ENCODE peak calls at places on chromosomes 2 and 18, in ten cellular contexts. W is Peyer's patch, S is breast epithelium, C is Caco-2, H is H7, T is thyroid gland, Q is IMR-90, Y is colonic mucosa, K is upper lobe of right lung, A is cardiac muscle cell. J is an unnamed sample.

GRCh38 chr2:45170191-45170975 is 161.1 kb upstream of the SIX2 start:
- DNase-seq in Q (no peak), T (no peak), H (peak; percentile 84), K (no peak), W (no peak), Y (no peak), S (no peak), C (no peak), A (peak; percentile 34), J (peak; percentile 78)

GRCh38 chr2:240156435-240157146 is 16.1 kb upstream of the OTOS start:
- DNase-seq in C (no peak), T (no peak), A (no peak), W (no peak), S (no peak), Y (no peak), Q (no peak), K (peak; percentile 40), H (peak; percentile 50), J (peak; percentile 20)

GRCh38 chr2:18473241-18473841 is 87.1 kb downstream of the RDH14 start:
- DNase-seq in W (no peak), A (no peak), S (no peak), T (no peak), Y (no peak), Q (peak; percentile 96), H (no peak), C (no peak), K (no peak), J (no peak)

GRCh38 chr2:169867579-169867978 is 40.3 kb downstream of the UBR3 start:
- DNase-seq in S (no peak), Y (no peak), A (no peak), K (no peak), H (no peak), W (no peak), C (no peak), T (no peak), Q (no peak), J (no peak)

GRCh38 chr18:34493099-34493544 is 217.0 kb upstream of the DTNA start:
- DNase-seq in Y (peak; percentile 43), T (peak; percentile 93), W (no peak), K (peak; percentile 84), C (peak; percentile 42), H (peak; percentile 73), S (peak; percentile 75), A (peak; percentile 61), Q (peak; percentile 58), J (peak; percentile 90)

GRCh38 chr18:45365835-45366234 is 249.4 kb upstream of the SLC14A2 start:
- DNase-seq in Q (no peak), K (no peak), W (no peak), Y (no peak), T (no peak), S (no peak), H (no peak), A (no peak), C (no peak), J (no peak)

GRCh38 chr18:45373286-45373880 is 241.9 kb upstream of the SLC14A2 start:
- DNase-seq in Y (no peak), T (no peak), C (no peak), A (no peak), W (no peak), K (no peak), Q (no peak), S (no peak), H (no peak), J (no peak)

GRCh38 chr18:2036136-2036535 is 535.2 kb downstream of the METTL4 start:
- DNase-seq in W (no peak), Q (no peak), H (no peak), A (no peak), S (no peak), C (no peak), Y (no peak), K (no peak), T (no peak), J (no peak)

GRCh38 chr2:100483892-100484291 is 13.6 kb downstream of the NMS start:
- DNase-seq in S (no peak), K (no peak), T (no peak), W (no peak), C (no peak), H (no peak), A (no peak), Q (no peak), Y (no peak), J (no peak)

GRCh38 chr2:16275131-16275530 is 334.8 kb downstream of the MYCN start:
- DNase-seq in C (no peak), S (no peak), Y (no peak), Q (no peak), A (no peak), T (no peak), H (no peak), K (no peak), W (no peak), J (no peak)

GRCh38 chr2:239278941-239279365 is 121.9 kb downstream of the HDAC4 start:
- DNase-seq in A (no peak), C (no peak), W (no peak), S (no peak), K (peak; percentile 55), H (peak; percentile 27), Y (peak; percentile 15), T (no peak), Q (no peak), J (peak; percentile 41)

GRCh38 chr18:2978626-2979025 is 34.3 kb downstream of the LPIN2 start:
- DNase-seq in A (no peak), C (no peak), W (no peak), T (no peak), S (no peak), Q (peak; percentile 91), Y (no peak), H (no peak), K (no peak), J (no peak)

GRCh38 chr2:235570966-235571692 is 77.3 kb downstream of the AGAP1 start:
- DNase-seq in H (no peak), W (no peak), T (peak; percentile 23), A (no peak), Q (no peak), K (no peak), C (no peak), Y (no peak), S (no peak), J (no peak)

GRCh38 chr2:14550658-14551057 is 81.9 kb upstream of the LRATD1 start:
- DNase-seq in A (no peak), H (no peak), C (no peak), W (no peak), Y (no peak), Q (no peak), K (no peak), S (no peak), T (no peak), J (no peak)

GRCh38 chr2:170202437-170202836 is 24.5 kb downstream of the MYO3B start:
- DNase-seq in S (no peak), A (no peak), Y (no peak), H (no peak), T (no peak), Q (no peak), K (no peak), W (no peak), C (no peak), J (no peak)

GRCh38 chr2:222025891-222026271 is 272.9 kb downstream of the PAX3 start:
- DNase-seq in A (no peak), Y (no peak), S (no peak), Q (no peak), H (peak; percentile 51), K (no peak), C (no peak), T (no peak), W (no peak), J (no peak)

GRCh38 chr2:127625146-127625943 is 20.6 kb upstream of the GPR17 start:
- DNase-seq in H (peak; percentile 57), Q (no peak), A (no peak), W (no peak), T (no peak), K (peak; percentile 62), C (no peak), S (no peak), Y (no peak), J (peak; percentile 1)

GRCh38 chr2:227671170-227671887 is 4.7 kb downstream of the SCYGR5 start:
- DNase-seq in Q (no peak), H (no peak), W (no peak), A (no peak), Y (no peak), S (no peak), K (no peak), C (no peak), T (no peak), J (no peak)

DNA sequence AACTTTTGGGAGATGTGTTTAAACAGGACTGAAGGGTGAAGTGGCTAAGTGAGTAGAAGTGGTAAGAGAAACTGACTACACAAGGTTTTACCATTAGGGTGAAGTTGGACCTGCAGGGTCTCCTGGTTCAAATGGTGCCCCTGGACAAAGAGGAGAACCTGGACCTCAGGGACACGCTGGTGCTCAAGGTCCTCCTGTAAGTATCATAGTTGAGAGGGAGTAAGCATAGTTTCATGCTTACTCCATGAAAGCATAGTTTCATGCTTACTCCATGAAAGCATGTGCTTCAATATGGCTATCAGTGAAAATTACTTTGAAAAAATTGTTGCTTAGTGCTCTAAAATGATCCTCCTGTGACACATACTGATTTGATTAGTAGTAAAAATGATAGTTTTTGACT is 19.1 kb downstream of the COL3A1 start:
- DNase-seq in C (no peak), W (no peak), A (no peak), Q (no peak), H (no peak), Y (no peak), S (no peak), K (no peak), T (no peak), J (no peak)
- H3K36me3 ChIP-seq in C (no peaks in the 10 kb centered on the region), W (no peaks in the 10 kb centered on the region), A (no peaks in the 10 kb centered on the region), Q (peaks cover 88% of the 10 kb centered on the region), H (no peaks in the 10 kb centered on the region), Y (no peaks in the 10 kb centered on the region), S (no peaks in the 10 kb centered on the region), K (peaks cover 51% of the 10 kb centered on the region), T (no peaks in the 10 kb centered on the region), J (no peaks in the 10 kb centered on the region)

DNA sequence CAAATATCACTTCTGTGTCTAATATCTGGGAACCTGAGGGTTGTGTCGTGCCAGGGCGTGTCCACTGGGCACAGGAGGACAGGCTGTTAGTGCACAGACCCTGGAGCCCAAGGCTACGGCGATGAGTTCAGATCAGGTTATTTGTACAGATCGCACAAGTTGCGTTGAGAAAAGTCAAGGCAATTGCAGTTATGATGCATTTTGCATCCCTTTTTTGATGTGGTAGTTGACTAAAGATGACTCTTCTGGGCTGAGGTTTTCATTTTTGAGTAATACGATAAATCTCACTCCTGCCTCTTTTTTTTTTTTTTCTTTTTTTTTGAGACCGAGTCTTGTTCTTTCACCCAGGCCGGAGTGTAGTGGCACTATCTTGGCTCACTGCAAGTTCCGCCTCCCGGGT is 7.2 kb downstream of the RBFA start:
- DNase-seq in K (no peak), T (no peak), Y (no peak), W (no peak), S (no peak), H (no peak), A (no peak), C (no peak), Q (no peak), J (no peak)
- H3K36me3 ChIP-seq in K (peaks cover 22% of the 10 kb centered on the region), T (peaks cover 11% of the 10 kb centered on the region), Y (no peaks in the 10 kb centered on the region), W (no peaks in the 10 kb centered on the region), S (peaks cover 7% of the 10 kb centered on the region), H (peaks cover 12% of the 10 kb centered on the region), A (peaks cover 4% of the 10 kb centered on the region), C (no peaks in the 10 kb centered on the region), Q (peaks cover 25% of the 10 kb centered on the region), J (no peaks in the 10 kb centered on the region)

GRCh38 chr2:201467666-201468065 is 16.1 kb downstream of the STRADB start:
- DNase-seq in S (no peak), Q (no peak), C (no peak), W (no peak), T (no peak), K (no peak), A (no peak), Y (no peak), H (no peak), J (no peak)
- H3K36me3 ChIP-seq in S (no peaks in the 10 kb centered on the region), Q (peaks cover 7% of the 10 kb centered on the region), C (no peaks in the 10 kb centered on the region), W (no peaks in the 10 kb centered on the region), T (peaks cover 12% of the 10 kb centered on the region), K (peaks cover 55% of the 10 kb centered on the region), A (peaks cover 19% of the 10 kb centered on the region), Y (no peaks in the 10 kb centered on the region), H (no peaks in the 10 kb centered on the region), J (no peaks in the 10 kb centered on the region)

GRCh38 chr2:238256111-238256510 is 16.3 kb upstream of the HES6 start:
- DNase-seq in A (no peak), T (no peak), S (no peak), K (no peak), C (no peak), Q (no peak), W (no peak), Y (no peak), H (no peak), J (no peak)
- H3K36me3 ChIP-seq in A (no peaks in the 10 kb centered on the region), T (peaks cover 40% of the 10 kb centered on the region), S (peaks cover 8% of the 10 kb centered on the region), K (peaks cover 82% of the 10 kb centered on the region), C (no peaks in the 10 kb centered on the region), Q (peaks cover 24% of the 10 kb centered on the region), W (no peaks in the 10 kb centered on the region), Y (peaks cover 3% of the 10 kb centered on the region), H (peaks cover 3% of the 10 kb centered on the region), J (peaks cover 30% of the 10 kb centered on the region)